ENCODE peak calls at places on chromosomes 1 and 21, in eight cellular contexts. Y, H, W, G, M, I, U and B are unnamed samples.
A peak's percentile ranks its signal among the peaks of the same experiment; 100 is the strongest.

GRCh38 chr1:79042117-79042516 is 35.6 kb upstream of the ADGRL4 start:
- DNase-seq in Y (peak; percentile 41), H (no peak), W (peak; percentile 67), G (peak; percentile 62), M (peak; percentile 24), I (no peak), U (peak; percentile 16), B (no peak)

GRCh38 chr1:71762514-71763255 is 519.7 kb downstream of the NEGR1 start:
- DNase-seq in Y (no peak), H (no peak), W (no peak), G (no peak), M (no peak), I (no peak), U (no peak), B (no peak)

GRCh38 chr1:233614173-233614742 is 352 bp downstream of the KCNK1 start:
- DNase-seq in Y (no peak), H (peak; percentile 55), W (peak; percentile 64), G (peak; percentile 50), M (no peak), I (no peak), U (no peak), B (peak; percentile 2)

GRCh38 chr1:94636625-94637024 is 95.1 kb upstream of the F3 start:
- DNase-seq in Y (no peak), H (no peak), W (peak; percentile 65), G (no peak), M (no peak), I (no peak), U (peak; percentile 27), B (peak; percentile 35)

GRCh38 chr21:46323710-46324389 is at the start of the genes C21orf58 and PCNT:
- DNase-seq in Y (peak; percentile 95), H (peak; percentile 99), W (peak; percentile 99), G (peak; percentile 98), M (peak; percentile 90), I (peak; percentile 99), U (peak; percentile 89), B (peak; percentile 96)

GRCh38 chr1:9657521-9658032 is 6.0 kb downstream of the PIK3CD start:
- DNase-seq in Y (no peak), H (no peak), W (no peak), G (no peak), M (no peak), I (no peak), U (no peak), B (no peak)

GRCh38 chr1:241202321-241202845 is 154.6 kb downstream of the RGS7 start:
- DNase-seq in Y (no peak), H (no peak), W (no peak), G (no peak), M (no peak), I (no peak), U (no peak), B (no peak)

GRCh38 chr1:62530516-62531154 is 66.7 kb upstream of the ANGPTL3 start:
- DNase-seq in Y (peak; percentile 6), H (peak; percentile 52), W (peak; percentile 53), G (peak; percentile 45), M (peak; percentile 14), I (peak; percentile 11), U (no peak), B (peak; percentile 15)

GRCh38 chr21:29366532-29366931 is 67.8 kb downstream of the BACH1 start:
- DNase-seq in Y (no peak), H (no peak), W (no peak), G (no peak), M (no peak), I (no peak), U (no peak), B (no peak)

GRCh38 chr1:172932981-172933380 is 117.8 kb downstream of the TNFSF18 start:
- DNase-seq in Y (no peak), H (no peak), W (no peak), G (no peak), M (no peak), I (no peak), U (no peak), B (no peak)

GRCh38 chr1:117567976-117568375 is 37.9 kb upstream of the TENT5C start:
- DNase-seq in Y (no peak), H (no peak), W (no peak), G (no peak), M (no peak), I (no peak), U (no peak), B (no peak)

GRCh38 chr1:221735976-221736375 is 5.9 kb downstream of the DUSP10 start:
- DNase-seq in Y (no peak), H (no peak), W (no peak), G (no peak), M (no peak), I (no peak), U (no peak), B (no peak)

GRCh38 chr1:3714284-3714741 is 37.9 kb upstream of the CCDC27 start:
- DNase-seq in Y (no peak), H (no peak), W (no peak), G (no peak), M (no peak), I (no peak), U (no peak), B (no peak)

GRCh38 chr1:245704341-245704740 is 549.6 kb downstream of the KIF26B start:
- DNase-seq in Y (no peak), H (no peak), W (no peak), G (no peak), M (no peak), I (no peak), U (no peak), B (no peak)

GRCh38 chr1:222454782-222455181 is 93.1 kb downstream of the HHIPL2 start:
- DNase-seq in Y (no peak), H (no peak), W (no peak), G (no peak), M (no peak), I (peak; percentile 69), U (peak; percentile 42), B (peak; percentile 40)

GRCh38 chr1:179287946-179288345 is 5.7 kb upstream of the SOAT1 start:
- DNase-seq in Y (no peak), H (no peak), W (no peak), G (no peak), M (no peak), I (no peak), U (no peak), B (no peak)

GRCh38 chr1:180193371-180194047 is 36.6 kb upstream of the LHX4 start:
- DNase-seq in Y (no peak), H (peak; percentile 47), W (no peak), G (no peak), M (no peak), I (peak; percentile 61), U (no peak), B (no peak)

GRCh38 chr1:182149411-182149965 is 88.0 kb upstream of the ZNF648 start:
- DNase-seq in Y (no peak), H (no peak), W (peak; percentile 78), G (peak; percentile 84), M (peak; percentile 84), I (no peak), U (peak; percentile 89), B (peak; percentile 59)

GRCh38 chr1:22711591-22712501 is 1.2 kb downstream of the EPHB2 start:
- DNase-seq in Y (no peak), H (peak; percentile 67), W (peak; percentile 35), G (peak; percentile 38), M (no peak), I (peak; percentile 78), U (no peak), B (no peak)

GRCh38 chr1:92831368-92831761 is 475 bp upstream of the RPL5 start:
- DNase-seq in Y (no peak), H (no peak), W (no peak), G (no peak), M (no peak), I (peak; percentile 39), U (no peak), B (no peak)

GRCh38 chr1:18667333-18667732 is 36.7 kb downstream of the PAX7 start:
- DNase-seq in Y (no peak), H (no peak), W (no peak), G (no peak), M (no peak), I (no peak), U (no peak), B (no peak)

GRCh38 chr1:11568687-11569086 is 85.5 kb downstream of the FBXO2 start:
- DNase-seq in Y (no peak), H (no peak), W (no peak), G (peak; percentile 49), M (no peak), I (no peak), U (no peak), B (no peak)

GRCh38 chr1:104353580-104353979 is 603.9 kb downstream of the AMY1C start:
- DNase-seq in Y (no peak), H (no peak), W (no peak), G (no peak), M (no peak), I (no peak), U (no peak), B (no peak)

GRCh38 chr1:51218570-51218969 is 17.5 kb upstream of the RNF11 start:
- DNase-seq in Y (no peak), H (no peak), W (no peak), G (no peak), M (no peak), I (no peak), U (no peak), B (no peak)
- TF ChIP-seq CTCF in Y (no peak), H (no peak), W (no peak), G (no peak), M (no peak), I (no peak), U (no peak), B (no peak)

GRCh38 chr1:40592107-40592773 is 60.8 kb downstream of the ZNF684 start:
- DNase-seq in Y (no peak), H (no peak), W (peak; percentile 48), G (peak; percentile 27), M (no peak), I (peak; percentile 51), U (no peak), B (no peak)
- TF ChIP-seq CTCF in Y (peak; percentile 45), H (no peak), W (peak; percentile 46), G (peak; percentile 56), M (peak; percentile 53), I (peak; percentile 62), U (peak; percentile 65), B (peak; percentile 33)

GRCh38 chr21:35521293-35521692 is 472.2 kb upstream of the RUNX1 start:
- DNase-seq in Y (no peak), H (no peak), W (no peak), G (no peak), M (no peak), I (no peak), U (no peak), B (no peak)
- TF ChIP-seq CTCF in Y (no peak), H (no peak), W (no peak), G (no peak), M (no peak), I (no peak), U (no peak), B (no peak)

DNA sequence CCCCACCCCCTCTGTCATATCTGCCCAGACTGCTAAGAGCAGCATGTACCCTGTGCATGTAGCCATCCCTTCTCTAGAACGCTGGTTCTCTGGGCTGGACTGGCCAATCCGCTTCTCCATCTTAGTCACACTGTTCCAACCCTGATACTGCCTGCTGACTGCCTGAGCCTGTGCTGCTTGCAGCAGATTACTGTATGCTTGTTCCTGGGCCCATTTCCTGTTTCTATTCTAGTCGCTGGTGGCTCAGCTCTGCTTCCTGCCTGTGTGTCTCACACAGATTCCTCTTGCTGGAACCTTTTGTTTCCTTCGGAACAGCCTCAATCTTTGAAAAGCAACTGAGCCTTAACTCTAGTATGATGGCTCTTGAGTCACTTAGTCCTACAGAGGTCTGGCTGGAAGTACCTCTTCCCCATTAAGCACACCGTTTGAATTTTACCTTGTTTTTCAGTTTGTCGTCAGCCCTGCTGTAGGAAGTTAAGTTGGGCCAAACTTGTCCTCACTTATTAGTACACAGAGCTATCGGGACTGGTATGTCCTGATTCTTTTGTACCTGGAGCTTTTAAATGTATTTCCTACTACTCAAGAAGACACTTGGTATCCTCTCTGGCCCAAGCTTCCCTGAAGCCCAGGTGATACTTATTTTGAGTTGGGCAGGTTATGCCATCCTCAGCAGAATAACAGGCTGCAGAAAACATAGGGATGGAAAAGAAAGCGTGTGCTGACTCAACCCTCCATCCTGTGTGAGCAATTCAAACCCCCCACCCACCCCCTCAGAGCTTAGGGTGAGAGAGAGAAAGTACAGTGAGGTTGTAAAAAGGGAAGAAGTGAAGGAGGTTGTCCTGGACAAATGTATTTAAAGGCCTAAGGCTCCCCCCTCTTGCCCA is 43.4 kb upstream of the PIGV start:
- DNase-seq in Y (peak; percentile 50), H (peak; percentile 60), W (peak; percentile 91), G (peak; percentile 91), M (peak; percentile 71), I (peak; percentile 34), U (no peak), B (peak; percentile 30)
- TF ChIP-seq CTCF in Y (no peak), H (no peak), W (no peak), G (no peak), M (no peak), I (no peak), U (no peak), B (no peak)